ENCODE peak calls at places on chromosome 10, in five cellular contexts. G is transverse colon; Z is CD8-positive, alpha-beta T cell; M is uterus; F is tibial artery. R is an unnamed sample.

GRCh38 chr10:17805921-17806577 is 3.1 kb upstream of the MRC1 start:
- DNase-seq in Z (no peak), M (no peak), G (no peak), F (no peak), R (no peak)

GRCh38 chr10:47286591-47287325 is 13.2 kb upstream of the GDF10 start:
- DNase-seq in Z (no peak), M (no peak), F (no peak), G (no peak), R (no peak)

GRCh38 chr10:71770255-71770654 is 3.1 kb downstream of the VSIR start:
- DNase-seq in F (no peak), Z (no peak), G (no peak), M (peak; percentile 51), R (no peak)

GRCh38 chr10:25696013-25696708 is 237.9 kb upstream of the MYO3A start:
- DNase-seq in F (no peak), G (no peak), Z (no peak), M (no peak), R (no peak)

GRCh38 chr10:102769375-102770107 is 25.8 kb downstream of the WBP1L start:
- DNase-seq in G (no peak), F (no peak), Z (no peak), M (no peak), R (no peak)

GRCh38 chr10:86397120-86397519 is 30.5 kb upstream of the GRID1 start:
- DNase-seq in G (no peak), F (no peak), Z (no peak), M (no peak), R (no peak)

GRCh38 chr10:102418612-102419560 is at the start of gene PSD:
- DNase-seq in M (no peak), Z (no peak), F (no peak), G (no peak), R (no peak)

GRCh38 chr10:29804025-29804852 is 169.5 kb upstream of the SVIL start:
- DNase-seq in G (peak; percentile 52), M (peak; percentile 63), F (peak; percentile 76), Z (no peak), R (peak; percentile 78)

GRCh38 chr10:56928717-56929116 is 567.7 kb upstream of the ZWINT start:
- DNase-seq in G (no peak), Z (no peak), M (no peak), F (no peak), R (no peak)

GRCh38 chr10:37390901-37391300 is 265.5 kb downstream of the ANKRD30A start:
- DNase-seq in M (no peak), G (no peak), Z (no peak), F (no peak), R (no peak)
- H3K9me3 ChIP-seq in M (no peaks in the 10 kb centered on the region), G (no peaks in the 10 kb centered on the region), Z (no peaks in the 10 kb centered on the region), F (no peaks in the 10 kb centered on the region), R (no peaks in the 10 kb centered on the region)

DNA sequence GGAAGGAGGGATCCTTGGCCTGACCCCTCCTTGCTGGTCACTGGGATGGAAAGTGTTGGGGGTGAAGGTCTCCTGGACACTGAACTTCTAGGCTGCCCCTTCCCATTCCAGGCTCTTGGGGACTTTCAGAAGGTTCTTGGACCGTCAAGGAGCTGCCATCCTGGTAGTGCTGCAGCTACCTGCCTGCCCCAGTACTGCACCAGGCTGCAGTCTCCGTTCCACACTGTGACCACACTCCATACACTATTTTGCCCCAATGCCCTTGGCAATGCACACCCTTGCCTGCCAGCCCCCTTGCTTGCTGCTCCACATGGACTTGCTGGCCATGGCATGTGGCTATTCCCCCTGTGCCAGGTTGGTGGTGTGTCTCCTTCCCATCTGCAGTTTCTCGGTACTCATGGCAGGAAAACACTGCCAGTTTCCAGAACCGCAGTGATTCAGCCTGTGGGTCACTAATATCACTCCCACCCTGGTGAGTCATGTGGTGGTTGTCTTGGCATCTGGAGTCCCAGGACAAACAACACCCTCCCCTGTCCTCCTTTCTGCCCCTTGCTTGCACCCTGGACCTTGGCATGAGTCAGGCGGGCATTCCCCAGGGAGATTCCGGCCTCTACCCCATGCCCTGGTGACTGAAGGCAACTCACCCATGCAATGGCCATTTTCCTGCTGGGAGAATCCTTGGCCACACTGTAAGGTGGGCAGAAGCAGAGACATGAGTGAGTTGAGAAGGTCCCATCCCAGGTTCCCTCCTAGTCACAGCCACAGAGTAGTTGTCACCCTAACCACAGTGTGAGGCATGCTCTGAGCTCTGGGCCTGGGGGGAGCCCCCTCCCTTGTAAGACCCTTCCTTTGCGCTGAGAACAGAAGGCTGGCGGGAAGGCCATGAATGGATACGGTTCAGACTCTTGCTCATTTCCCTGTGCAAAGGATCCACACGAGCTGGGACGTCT is 32.8 kb downstream of the GOLGA7B start:
- DNase-seq in F (peak; percentile 78), M (no peak), G (no peak), Z (no peak), R (peak; percentile 93)
- H3K4me3 ChIP-seq in F (no peak overlapping the region), M (no peak overlapping the region), G (no peak overlapping the region), Z (no peak overlapping the region), R (no peak overlapping the region)

DNA sequence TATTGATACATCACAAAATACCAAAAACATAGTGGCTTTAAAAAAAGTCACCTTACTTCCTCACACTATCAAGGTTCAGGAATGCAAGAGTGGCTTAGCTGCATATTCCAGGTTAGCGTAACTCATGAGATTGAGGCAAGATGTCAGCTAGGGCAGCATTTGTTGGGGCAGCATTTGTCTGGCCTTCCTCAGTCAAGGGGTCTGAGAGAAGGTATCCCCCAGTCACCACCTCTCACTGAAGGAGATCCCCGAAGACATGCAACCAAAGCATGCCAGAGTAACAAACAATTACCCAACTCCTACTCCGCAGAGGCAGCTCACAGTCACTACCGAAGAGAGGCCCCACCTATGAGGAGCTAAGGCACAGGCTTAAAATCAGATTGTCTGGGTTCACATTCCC is 48.4 kb downstream of the C10orf71 start:
- DNase-seq in G (no peak), M (no peak), Z (no peak), F (no peak), R (no peak)
- H3K9me3 ChIP-seq in G (no peaks in the 10 kb centered on the region), M (no peaks in the 10 kb centered on the region), Z (no peaks in the 10 kb centered on the region), F (peaks cover 13% of the 10 kb centered on the region), R (no peaks in the 10 kb centered on the region)

GRCh38 chr10:99941942-99942835 is 67.6 kb downstream of the DNMBP start:
- DNase-seq in M (no peak), Z (no peak), G (no peak), F (no peak), R (no peak)
- H3K4me3 ChIP-seq in M (no peak overlapping the region), Z (no peak overlapping the region), G (no peak overlapping the region), F (no peak overlapping the region), R (no peak overlapping the region)

DNA sequence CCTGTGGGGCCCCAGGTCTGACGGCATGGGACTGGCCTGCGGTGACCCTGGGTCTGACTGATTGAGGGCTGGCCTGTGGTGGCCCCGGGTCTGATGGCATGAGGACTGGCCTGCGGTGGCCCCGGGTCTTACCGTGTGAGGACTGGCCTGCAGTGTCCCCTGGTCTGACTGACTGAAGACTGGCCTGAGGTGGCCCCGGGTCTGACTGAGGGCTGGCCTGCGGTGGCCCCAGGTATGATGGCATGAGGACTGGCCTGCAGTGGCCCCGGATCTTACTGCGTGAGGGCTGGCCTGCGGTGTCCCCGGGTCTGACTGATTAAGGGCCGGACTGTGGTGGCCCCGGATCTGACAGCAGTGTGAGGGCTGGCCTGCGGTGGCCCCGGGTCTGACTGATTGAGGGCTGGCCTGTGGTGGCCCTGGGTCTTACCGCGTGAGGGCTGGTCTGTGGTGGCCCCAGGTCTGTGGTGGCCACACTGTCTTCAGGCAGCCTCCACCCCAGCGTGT is 10.9 kb downstream of the JAKMIP3 start:
- DNase-seq in F (no peak), Z (no peak), M (no peak), G (no peak), R (no peak)
- H3K9me3 ChIP-seq in F (peaks cover 10% of the 10 kb centered on the region), Z (no peaks in the 10 kb centered on the region), M (no peaks in the 10 kb centered on the region), G (no peaks in the 10 kb centered on the region), R (no peaks in the 10 kb centered on the region)

GRCh38 chr10:123156091-123156490 is 1.9 kb downstream of the BUB3 start:
- DNase-seq in M (no peak), F (no peak), Z (no peak), G (no peak), R (no peak)
- H3K4me3 ChIP-seq in M (no peak overlapping the region), F (no peak overlapping the region), Z (no peak overlapping the region), G (no peak overlapping the region), R (peak overlapping the region; percentile 90)

GRCh38 chr10:37403776-37404175 is 278.4 kb downstream of the ANKRD30A start:
- DNase-seq in G (no peak), Z (no peak), F (no peak), M (no peak), R (no peak)
- H3K9me3 ChIP-seq in G (no peaks in the 10 kb centered on the region), Z (no peaks in the 10 kb centered on the region), F (peaks cover 6% of the 10 kb centered on the region), M (no peaks in the 10 kb centered on the region), R (no peaks in the 10 kb centered on the region)

R was measured in RWPE2.